ENCODE peak calls at places on chromosome 4, in eight cellular contexts. One of them, this sample, is unnamed.

GRCh38 chr4:107825072-107825789 is 499 bp downstream of the SGMS2 start:
- DNase-seq in GM23338: peak
- DNase-seq in K562: peak
- DNase-seq in upper lobe of right lung: peak
- DNase-seq in adrenal gland: peak
- DNase-seq in heart left ventricle: peak
- DNase-seq in OCI-LY7: no peak
- DNase-seq in testis: peak
- DNase-seq in this sample: peak

GRCh38 chr4:172979332-172979731 is 189.3 kb upstream of the GALNT7 start:
- DNase-seq in GM23338: no peak
- DNase-seq in K562: no peak
- DNase-seq in upper lobe of right lung: no peak
- DNase-seq in adrenal gland: no peak
- DNase-seq in heart left ventricle: no peak
- DNase-seq in OCI-LY7: no peak
- DNase-seq in testis: no peak
- DNase-seq in this sample: no peak

GRCh38 chr4:110900206-110900769 is 277.4 kb upstream of the PITX2 start:
- DNase-seq in GM23338: no peak
- DNase-seq in K562: no peak
- DNase-seq in upper lobe of right lung: no peak
- DNase-seq in adrenal gland: no peak
- DNase-seq in heart left ventricle: no peak
- DNase-seq in OCI-LY7: no peak
- DNase-seq in testis: no peak
- DNase-seq in this sample: no peak

GRCh38 chr4:42237010-42237409 is 84.6 kb upstream of the BEND4 start:
- DNase-seq in GM23338: no peak
- DNase-seq in K562: no peak
- DNase-seq in upper lobe of right lung: no peak
- DNase-seq in adrenal gland: no peak
- DNase-seq in heart left ventricle: no peak
- DNase-seq in OCI-LY7: no peak
- DNase-seq in testis: no peak
- DNase-seq in this sample: no peak

GRCh38 chr4:123547167-123547817 is 150.7 kb downstream of the SPRY1 start:
- DNase-seq in GM23338: peak
- DNase-seq in K562: peak
- DNase-seq in upper lobe of right lung: peak
- DNase-seq in adrenal gland: no peak
- DNase-seq in heart left ventricle: no peak
- DNase-seq in OCI-LY7: no peak
- DNase-seq in testis: no peak
- DNase-seq in this sample: no peak

GRCh38 chr4:57037982-57038604 is 59.4 kb downstream of the POLR2B start:
- DNase-seq in GM23338: peak
- DNase-seq in K562: peak
- DNase-seq in upper lobe of right lung: peak
- DNase-seq in adrenal gland: peak
- DNase-seq in heart left ventricle: peak
- DNase-seq in OCI-LY7: peak
- DNase-seq in testis: peak
- DNase-seq in this sample: peak

GRCh38 chr4:54568184-54568583 is 89.6 kb upstream of the KIT start:
- DNase-seq in GM23338: no peak
- DNase-seq in K562: peak
- DNase-seq in upper lobe of right lung: no peak
- DNase-seq in adrenal gland: peak
- DNase-seq in heart left ventricle: no peak
- DNase-seq in OCI-LY7: no peak
- DNase-seq in testis: no peak
- DNase-seq in this sample: no peak

GRCh38 chr4:111070390-111070789 is 447.5 kb upstream of the PITX2 start:
- DNase-seq in GM23338: no peak
- DNase-seq in K562: no peak
- DNase-seq in upper lobe of right lung: no peak
- DNase-seq in adrenal gland: no peak
- DNase-seq in heart left ventricle: no peak
- DNase-seq in OCI-LY7: no peak
- DNase-seq in testis: no peak
- DNase-seq in this sample: no peak

GRCh38 chr4:47519239-47519883 is 34.3 kb downstream of the ATP10D start:
- DNase-seq in GM23338: no peak
- DNase-seq in K562: no peak
- DNase-seq in upper lobe of right lung: no peak
- DNase-seq in adrenal gland: no peak
- DNase-seq in heart left ventricle: no peak
- DNase-seq in OCI-LY7: peak
- DNase-seq in testis: no peak
- DNase-seq in this sample: no peak

GRCh38 chr4:7582313-7583096 is 147.8 kb upstream of the PSAPL1 start:
- DNase-seq in GM23338: no peak
- DNase-seq in K562: peak
- DNase-seq in upper lobe of right lung: no peak
- DNase-seq in adrenal gland: no peak
- DNase-seq in heart left ventricle: no peak
- DNase-seq in OCI-LY7: no peak
- DNase-seq in testis: peak
- DNase-seq in this sample: no peak

GRCh38 chr4:42398448-42399355 is 1.4 kb downstream of the SHISA3 start:
- DNase-seq in GM23338: peak
- DNase-seq in K562: no peak
- DNase-seq in upper lobe of right lung: no peak
- DNase-seq in adrenal gland: no peak
- DNase-seq in heart left ventricle: no peak
- DNase-seq in OCI-LY7: no peak
- DNase-seq in testis: no peak
- DNase-seq in this sample: peak

GRCh38 chr4:10096201-10096975 is 20.2 kb downstream of the WDR1 start:
- DNase-seq in GM23338: no peak
- DNase-seq in K562: peak
- DNase-seq in upper lobe of right lung: no peak
- DNase-seq in adrenal gland: peak
- DNase-seq in heart left ventricle: peak
- DNase-seq in OCI-LY7: no peak
- DNase-seq in testis: peak
- DNase-seq in this sample: peak

GRCh38 chr4:176569301-176569700 is 223.4 kb downstream of the VEGFC start:
- DNase-seq in GM23338: no peak
- DNase-seq in K562: no peak
- DNase-seq in upper lobe of right lung: no peak
- DNase-seq in adrenal gland: no peak
- DNase-seq in heart left ventricle: no peak
- DNase-seq in OCI-LY7: no peak
- DNase-seq in testis: no peak
- DNase-seq in this sample: no peak

GRCh38 chr4:13888112-13888511 is 260.6 kb upstream of the BOD1L1 start:
- DNase-seq in GM23338: no peak
- DNase-seq in K562: no peak
- DNase-seq in upper lobe of right lung: no peak
- DNase-seq in adrenal gland: no peak
- DNase-seq in heart left ventricle: no peak
- DNase-seq in OCI-LY7: no peak
- DNase-seq in testis: no peak
- DNase-seq in this sample: peak

GRCh38 chr4:121594796-121595526 is 101.8 kb downstream of the ANXA5 start:
- DNase-seq in GM23338: no peak
- DNase-seq in K562: no peak
- DNase-seq in upper lobe of right lung: no peak
- DNase-seq in adrenal gland: peak
- DNase-seq in heart left ventricle: peak
- DNase-seq in OCI-LY7: no peak
- DNase-seq in testis: no peak
- DNase-seq in this sample: peak

GRCh38 chr4:123352240-123352945 is 44.2 kb upstream of the SPRY1 start:
- DNase-seq in GM23338: no peak
- DNase-seq in K562: no peak
- DNase-seq in upper lobe of right lung: no peak
- DNase-seq in adrenal gland: peak
- DNase-seq in heart left ventricle: no peak
- DNase-seq in OCI-LY7: peak
- DNase-seq in testis: no peak
- DNase-seq in this sample: no peak

GRCh38 chr4:73533515-73534422 is 52.2 kb downstream of the AFM start:
- DNase-seq in GM23338: no peak
- DNase-seq in K562: no peak
- DNase-seq in upper lobe of right lung: no peak
- DNase-seq in adrenal gland: no peak
- DNase-seq in heart left ventricle: no peak
- DNase-seq in OCI-LY7: no peak
- DNase-seq in testis: no peak
- DNase-seq in this sample: no peak

GRCh38 chr4:97548943-97549583 is 594.2 kb downstream of the STPG2 start:
- DNase-seq in GM23338: no peak
- DNase-seq in K562: no peak
- DNase-seq in upper lobe of right lung: no peak
- DNase-seq in adrenal gland: no peak
- DNase-seq in heart left ventricle: no peak
- DNase-seq in OCI-LY7: no peak
- DNase-seq in testis: no peak
- DNase-seq in this sample: no peak

GRCh38 chr4:123748806-123749205 is 352.2 kb downstream of the SPRY1 start:
- DNase-seq in GM23338: no peak
- DNase-seq in K562: no peak
- DNase-seq in upper lobe of right lung: no peak
- DNase-seq in adrenal gland: no peak
- DNase-seq in heart left ventricle: no peak
- DNase-seq in OCI-LY7: no peak
- DNase-seq in testis: no peak
- DNase-seq in this sample: no peak

GRCh38 chr4:25770844-25771243 is 91.9 kb downstream of the SEL1L3 start:
- DNase-seq in GM23338: no peak
- DNase-seq in K562: no peak
- DNase-seq in upper lobe of right lung: no peak
- DNase-seq in adrenal gland: no peak
- DNase-seq in heart left ventricle: no peak
- DNase-seq in OCI-LY7: no peak
- DNase-seq in testis: no peak
- DNase-seq in this sample: peak

GRCh38 chr4:120290553-120290952 is 223.9 kb upstream of the MAD2L1 start:
- DNase-seq in GM23338: no peak
- DNase-seq in K562: no peak
- DNase-seq in upper lobe of right lung: no peak
- DNase-seq in adrenal gland: no peak
- DNase-seq in heart left ventricle: no peak
- DNase-seq in OCI-LY7: no peak
- DNase-seq in testis: no peak
- DNase-seq in this sample: no peak

GRCh38 chr4:165927366-165927765 is 54.3 kb downstream of the TLL1 start:
- DNase-seq in GM23338: no peak
- DNase-seq in K562: no peak
- DNase-seq in upper lobe of right lung: no peak
- DNase-seq in adrenal gland: no peak
- DNase-seq in heart left ventricle: no peak
- DNase-seq in OCI-LY7: no peak
- DNase-seq in testis: no peak
- DNase-seq in this sample: no peak

GRCh38 chr4:1336079-1336478 is 10.9 kb upstream of the UVSSA start:
- DNase-seq in GM23338: no peak
- DNase-seq in K562: no peak
- DNase-seq in upper lobe of right lung: no peak
- DNase-seq in adrenal gland: peak
- DNase-seq in heart left ventricle: no peak
- DNase-seq in OCI-LY7: no peak
- DNase-seq in testis: no peak
- DNase-seq in this sample: peak
- H3K27ac ChIP-seq in GM23338: no peak
- H3K27ac ChIP-seq in K562: no peak
- H3K27ac ChIP-seq in upper lobe of right lung: peak
- H3K27ac ChIP-seq in adrenal gland: peak
- H3K27ac ChIP-seq in heart left ventricle: no peak
- H3K27ac ChIP-seq in OCI-LY7: no peak
- H3K27ac ChIP-seq in testis: no peak
- H3K27ac ChIP-seq in this sample: no peak

GRCh38 chr4:139887378-139887801 is 221.8 kb downstream of the MGST2 start:
- DNase-seq in GM23338: no peak
- DNase-seq in K562: no peak
- DNase-seq in upper lobe of right lung: no peak
- DNase-seq in adrenal gland: no peak
- DNase-seq in heart left ventricle: no peak
- DNase-seq in OCI-LY7: no peak
- DNase-seq in testis: no peak
- DNase-seq in this sample: no peak
- H3K4me3 ChIP-seq in GM23338: no peak
- H3K4me3 ChIP-seq in K562: no peak
- H3K4me3 ChIP-seq in upper lobe of right lung: peak
- H3K4me3 ChIP-seq in adrenal gland: peak
- H3K4me3 ChIP-seq in heart left ventricle: peak
- H3K4me3 ChIP-seq in OCI-LY7: no peak
- H3K4me3 ChIP-seq in testis: no peak
- H3K4me3 ChIP-seq in this sample: no peak

DNA sequence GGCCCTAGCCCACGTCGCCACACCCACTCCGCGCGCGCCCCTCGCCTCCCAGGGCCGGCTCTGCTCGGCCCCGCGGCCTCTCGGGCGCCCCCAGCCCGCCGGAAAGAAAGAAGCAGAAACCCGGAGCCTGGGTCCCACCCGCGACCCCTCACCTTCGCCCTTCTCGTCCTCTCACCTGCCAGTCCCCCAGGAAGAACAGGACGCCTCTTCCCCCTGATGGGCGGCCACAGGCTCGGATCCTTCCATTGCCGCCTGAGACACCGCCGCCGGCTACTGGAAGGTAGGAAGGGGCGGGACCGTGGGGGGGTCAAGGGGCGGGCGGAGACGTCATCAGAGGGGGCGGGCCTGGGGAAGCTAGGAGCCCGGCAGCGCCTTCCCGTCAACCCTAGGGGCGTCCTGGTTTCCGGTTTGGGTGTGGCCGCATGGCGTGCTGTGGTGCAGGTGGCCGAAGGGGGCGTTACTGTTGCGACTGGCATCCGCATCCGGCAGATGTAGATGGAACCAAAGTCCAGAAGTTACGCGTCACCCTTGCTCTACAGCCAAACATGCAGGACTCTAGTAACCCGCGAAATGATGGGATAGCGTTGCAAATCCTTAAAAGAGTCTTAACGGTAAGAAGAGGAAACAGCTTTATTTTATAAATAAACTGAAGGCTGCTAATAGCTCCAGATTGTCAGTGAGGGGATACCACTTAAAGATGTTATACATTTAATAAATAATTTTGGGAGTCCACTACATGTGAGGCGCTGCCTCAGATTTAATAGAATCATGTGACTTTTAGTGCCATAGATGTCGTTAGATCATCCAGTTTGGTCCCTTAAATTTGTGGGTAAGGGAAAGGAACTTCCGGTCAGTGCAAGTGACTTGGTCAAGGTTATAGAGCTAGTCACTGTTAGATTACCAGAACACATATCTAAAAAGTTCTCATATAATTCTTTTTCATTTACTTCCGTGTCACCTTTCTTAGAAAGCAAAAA is at the start of gene UBA6:
- DNase-seq in GM23338: peak
- DNase-seq in K562: peak
- DNase-seq in upper lobe of right lung: peak
- DNase-seq in adrenal gland: peak
- DNase-seq in heart left ventricle: peak
- DNase-seq in OCI-LY7: peak
- DNase-seq in testis: peak
- DNase-seq in this sample: peak
- TF ChIP-seq CTCF in GM23338: peak
- TF ChIP-seq CTCF in K562: peak
- TF ChIP-seq CTCF in upper lobe of right lung: peak
- TF ChIP-seq CTCF in adrenal gland: peak
- TF ChIP-seq CTCF in heart left ventricle: peak
- TF ChIP-seq CTCF in OCI-LY7: peak
- TF ChIP-seq CTCF in testis: no peak
- TF ChIP-seq CTCF in this sample: peak

GRCh38 chr4:153483432-153484418 is 17.6 kb downstream of the TMEM131L start:
- DNase-seq in GM23338: no peak
- DNase-seq in K562: no peak
- DNase-seq in upper lobe of right lung: no peak
- DNase-seq in adrenal gland: no peak
- DNase-seq in heart left ventricle: no peak
- DNase-seq in OCI-LY7: no peak
- DNase-seq in testis: no peak
- DNase-seq in this sample: no peak
- H3K27ac ChIP-seq in GM23338: peak
- H3K27ac ChIP-seq in K562: no peak
- H3K27ac ChIP-seq in upper lobe of right lung: peak
- H3K27ac ChIP-seq in adrenal gland: no peak
- H3K27ac ChIP-seq in heart left ventricle: peak
- H3K27ac ChIP-seq in OCI-LY7: peak
- H3K27ac ChIP-seq in testis: no peak
- H3K27ac ChIP-seq in this sample: no peak

This sample was measured in cardiac muscle cell.